ENCODE peak calls at places on chromosome 9, in ten cellular contexts. J is psoas muscle, G is NCI-H1694, S is NCI-H1105 treated with DMSO at 0.1 percent for 48 hours, X is AG09319, Q is H1, Y is astrocyte of the spinal cord, K is neural progenitor cell, I is NAMALWA, V is thyroid gland. U is an unnamed sample.

GRCh38 chr9:94443039-94443722 is 111.7 kb upstream of the PCAT7 start:
- DNase-seq in Y (no peak), G (no peak), I (no peak), K (peak), S (peak), X (no peak), Q (no peak), V (no peak), J (no peak), U (no peak)

GRCh38 chr9:120875643-120875953 is 1.4 kb downstream of the PHF19 start:
- DNase-seq in Q (no peak), S (no peak), Y (no peak), K (no peak), X (no peak), V (no peak), G (no peak), I (no peak), J (no peak), U (no peak)

GRCh38 chr9:77440057-77440456 is 208.1 kb downstream of the GNA14 start:
- DNase-seq in S (no peak), J (no peak), I (no peak), Y (peak), V (no peak), G (no peak), Q (no peak), X (no peak), K (peak), U (peak)

GRCh38 chr9:121743441-121744001 is 92.1 kb downstream of the DAB2IP start:
- DNase-seq in S (no peak), X (peak), I (no peak), G (no peak), K (peak), V (peak), Y (peak), Q (no peak), J (peak), U (no peak)

GRCh38 chr9:37643214-37643613 is 7.5 kb upstream of the FRMPD1 start:
- DNase-seq in G (no peak), Y (no peak), S (no peak), V (no peak), I (no peak), Q (no peak), X (no peak), K (no peak), J (no peak), U (no peak)

GRCh38 chr9:134498767-134499166 is 142.8 kb upstream of the COL5A1 start:
- DNase-seq in Q (no peak), S (no peak), I (no peak), Y (no peak), J (no peak), V (no peak), G (no peak), K (no peak), X (no peak), U (no peak)

GRCh38 chr9:118028225-118028624 is 324.0 kb downstream of the TLR4 start:
- DNase-seq in S (no peak), G (no peak), I (no peak), K (no peak), J (no peak), Q (no peak), V (no peak), X (no peak), Y (no peak), U (no peak)

GRCh38 chr9:138050472-138051330 is 173.1 kb downstream of the CACNA1B start:
- DNase-seq in S (no peak), V (no peak), K (no peak), Q (no peak), J (no peak), G (no peak), I (no peak), Y (no peak), X (no peak), U (no peak)

GRCh38 chr9:96457266-96457665 is 7.3 kb downstream of the HABP4 start:
- DNase-seq in S (no peak), Y (no peak), G (no peak), Q (no peak), I (no peak), K (no peak), J (no peak), X (no peak), V (no peak), U (no peak)

GRCh38 chr9:109385499-109385898 is 64.6 kb upstream of the EPB41L4B start:
- DNase-seq in Q (no peak), K (no peak), X (no peak), I (no peak), J (no peak), G (no peak), S (no peak), Y (no peak), V (no peak), U (no peak)

U was measured in COR-L47.